ENCODE peak calls at places on chromosomes 16 and 17, in nine cellular contexts. Q is cardiac muscle cell; U is CD4-positive, CD25-positive, alpha-beta regulatory T cell; S is PC-3; L is psoas muscle; H is ovary; T is MM.1S; V is A549; A is transverse colon. K is an unnamed sample. For H3K4me1, the result is how much of the 10 kb centered on the place peaks cover.

GRCh38 chr16:67781548-67781921 is 24.8 kb downstream of the RANBP10 start:
- DNase-seq in T (no peak), U (peak), Q (no peak), A (no peak), L (no peak), S (no peak), H (no peak), V (no peak), K (no peak)

GRCh38 chr16:87721622-87722565 is 43.9 kb downstream of the KLHDC4 start:
- DNase-seq in H (no peak), V (no peak), S (no peak), L (no peak), Q (peak), T (no peak), U (no peak), A (no peak), K (no peak)

GRCh38 chr17:35744830-35745229 is 8.2 kb downstream of the GAS2L2 start:
- DNase-seq in H (no peak), T (no peak), U (no peak), L (no peak), S (no peak), Q (no peak), A (no peak), V (no peak), K (no peak)

GRCh38 chr17:41538565-41538991 is 10.5 kb upstream of the KRT19 start:
- DNase-seq in Q (no peak), U (no peak), H (no peak), L (no peak), T (no peak), V (no peak), A (no peak), S (peak), K (no peak)

GRCh38 chr17:7393613-7394451 is 493 bp downstream of the PLSCR3 start:
- DNase-seq in V (peak), L (no peak), Q (peak), U (peak), T (peak), S (peak), H (no peak), A (peak), K (peak)

GRCh38 chr16:87169509-87169985 is 147.6 kb downstream of the C16orf95 start:
- DNase-seq in T (no peak), V (no peak), U (no peak), S (no peak), H (no peak), A (no peak), Q (no peak), L (no peak), K (no peak)

GRCh38 chr17:67360880-67361279 is 5.5 kb downstream of the PSMD12 start:
- DNase-seq in U (no peak), H (no peak), A (no peak), T (no peak), Q (no peak), V (no peak), L (no peak), S (no peak), K (no peak)

GRCh38 chr17:6346986-6347385 is 87.9 kb downstream of the AIPL1 start:
- DNase-seq in Q (no peak), A (no peak), U (no peak), S (no peak), L (no peak), V (no peak), T (no peak), H (no peak), K (no peak)

GRCh38 chr17:36926701-36927100 is 10.6 kb upstream of the LHX1 start:
- DNase-seq in V (no peak), S (no peak), U (no peak), L (no peak), Q (no peak), T (no peak), A (no peak), H (no peak), K (no peak)

GRCh38 chr17:76554131-76554530 is 14.3 kb downstream of the PRCD start:
- DNase-seq in L (no peak), V (no peak), A (no peak), Q (no peak), T (no peak), S (no peak), U (no peak), H (no peak), K (no peak)

GRCh38 chr17:32757963-32758362 is 119.0 kb downstream of the MYO1D start:
- DNase-seq in L (no peak), U (no peak), T (no peak), Q (no peak), V (no peak), S (no peak), H (no peak), A (no peak), K (no peak)

GRCh38 chr17:47697948-47698711 is 4.2 kb downstream of the TBKBP1 start:
- DNase-seq in H (no peak), Q (no peak), U (no peak), S (no peak), L (no peak), V (no peak), A (no peak), T (no peak), K (no peak)

GRCh38 chr16:27240948-27241531 is 27.5 kb downstream of the NSMCE1 start:
- DNase-seq in U (no peak), H (no peak), A (no peak), L (no peak), S (peak), V (no peak), T (no peak), Q (no peak), K (no peak)

GRCh38 chr17:28953444-28954118 is 2.3 kb upstream of the PHF12 start:
- DNase-seq in U (peak), Q (peak), V (peak), A (peak), L (no peak), S (peak), H (peak), T (peak), K (peak)

GRCh38 chr16:67302076-67302475 is 22.7 kb downstream of the PLEKHG4 start:
- DNase-seq in Q (no peak), A (no peak), T (no peak), S (no peak), U (no peak), V (no peak), L (no peak), H (no peak), K (no peak)

GRCh38 chr17:14873540-14873939 is 391.6 kb downstream of the PMP22 start:
- DNase-seq in S (no peak), Q (no peak), L (no peak), H (no peak), V (no peak), A (no peak), T (no peak), U (no peak), K (no peak)

GRCh38 chr17:41621916-41622315 is 2.5 kb downstream of the KRT17 start:
- DNase-seq in U (no peak), H (no peak), Q (no peak), V (no peak), L (no peak), A (no peak), S (no peak), T (no peak), K (no peak)

GRCh38 chr17:78163881-78164747 is 4.3 kb upstream of the SYNGR2 start:
- DNase-seq in V (no peak), U (no peak), L (no peak), H (no peak), A (peak), T (no peak), Q (no peak), S (no peak), K (no peak)

GRCh38 chr17:69853533-69854262 is 221.3 kb upstream of the KCNJ16 start:
- DNase-seq in Q (no peak), U (no peak), S (no peak), A (no peak), L (no peak), H (no peak), T (no peak), V (no peak), K (no peak)

GRCh38 chr16:5581428-5581827 is 483.8 kb upstream of the EEF2KMT start:
- DNase-seq in Q (no peak), U (no peak), H (no peak), V (no peak), L (no peak), S (no peak), T (no peak), A (no peak), K (no peak)

GRCh38 chr16:5580320-5580719 is 482.7 kb upstream of the EEF2KMT start:
- DNase-seq in H (no peak), V (no peak), L (no peak), A (no peak), Q (no peak), T (no peak), S (no peak), U (no peak), K (no peak)

GRCh38 chr16:5580772-5581171 is 483.2 kb upstream of the EEF2KMT start:
- DNase-seq in Q (no peak), T (no peak), H (no peak), V (no peak), S (no peak), L (no peak), A (no peak), U (no peak), K (no peak)

GRCh38 chr16:5581963-5582362 is 484.4 kb upstream of the EEF2KMT start:
- DNase-seq in H (no peak), L (no peak), V (no peak), S (no peak), A (no peak), Q (no peak), T (no peak), U (no peak), K (no peak)

DNA sequence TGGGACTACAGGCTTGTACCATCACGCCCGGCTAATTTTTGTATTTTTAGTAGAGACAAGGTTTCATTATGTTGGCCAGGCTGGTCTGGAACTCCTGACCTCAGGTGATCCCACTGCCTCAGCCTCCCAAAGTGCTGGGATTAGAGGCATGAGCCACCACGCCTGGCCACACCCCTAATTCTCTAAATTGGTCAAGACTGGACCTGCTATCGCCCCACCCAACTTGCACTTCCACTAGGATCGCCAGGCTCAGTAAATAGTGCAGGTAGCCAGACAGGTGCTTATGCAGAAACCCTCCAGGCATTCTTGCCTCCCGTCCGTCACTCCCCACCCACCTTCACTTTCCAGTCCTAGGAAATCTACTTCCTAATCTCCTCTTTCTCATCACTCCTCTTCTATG is 481.4 kb upstream of the EEF2KMT start:
- DNase-seq in H (no peak), U (no peak), Q (no peak), A (no peak), S (no peak), T (no peak), L (no peak), V (no peak), K (no peak)
- H3K4me1 ChIP-seq in H (under half), U (under half), Q (under half), A (under half), S (under half), T (under half), L (under half), V (under half), K (under half)

DNA sequence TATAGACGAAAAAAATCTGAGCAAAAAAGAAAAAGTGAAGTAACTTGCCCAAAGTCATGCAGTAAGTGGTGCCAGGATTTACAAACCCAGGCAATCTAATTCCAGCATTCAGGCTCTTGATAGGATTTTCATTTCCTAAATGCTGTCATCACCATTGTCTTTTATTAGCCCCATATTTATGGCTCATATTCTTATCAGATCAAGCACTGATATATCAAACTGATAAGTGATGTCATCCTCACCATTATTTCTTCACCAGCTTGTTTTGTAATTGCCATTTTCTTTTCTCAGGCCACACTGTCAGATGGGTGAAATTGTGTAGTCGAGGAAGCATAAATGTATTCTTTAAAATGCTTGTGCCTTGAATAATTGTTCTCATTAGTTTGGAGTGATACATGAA is 1.3 kb downstream of the RAD51C start:
- DNase-seq in T (no peak), H (no peak), A (no peak), V (no peak), L (no peak), Q (no peak), U (no peak), S (no peak), K (no peak)
- H3K4me3 ChIP-seq in T (no peak), H (no peak), A (no peak), V (peak), L (no peak), Q (no peak), U (peak), S (peak), K (no peak)

GRCh38 chr16:70710422-70711210 is 24.8 kb upstream of the MTSS2 start:
- DNase-seq in S (no peak), T (no peak), U (no peak), H (no peak), A (no peak), L (no peak), V (no peak), Q (no peak), K (no peak)

GRCh38 chr16:70712942-70713341 is 27.1 kb upstream of the MTSS2 start:
- DNase-seq in V (no peak), U (no peak), L (no peak), A (no peak), T (no peak), Q (no peak), H (no peak), S (no peak), K (no peak)

GRCh38 chr16:70712359-70712758 is 26.5 kb upstream of the MTSS2 start:
- DNase-seq in V (no peak), L (no peak), T (no peak), S (no peak), U (no peak), H (no peak), A (no peak), Q (no peak), K (no peak)

GRCh38 chr16:70709961-70710360 is 24.1 kb upstream of the MTSS2 start:
- DNase-seq in S (no peak), L (no peak), V (no peak), A (no peak), U (peak), Q (no peak), H (no peak), T (no peak), K (no peak)

GRCh38 chr16:70711211-70711978 is 25.5 kb upstream of the MTSS2 start:
- DNase-seq in Q (peak), U (no peak), L (no peak), A (no peak), S (no peak), V (no peak), T (no peak), H (no peak), K (no peak)
- H3K4me1 ChIP-seq in Q (half or more), U (under half), L (under half), A (under half), S (under half), V (half or more), T (under half), H (under half), K (under half)

DNA sequence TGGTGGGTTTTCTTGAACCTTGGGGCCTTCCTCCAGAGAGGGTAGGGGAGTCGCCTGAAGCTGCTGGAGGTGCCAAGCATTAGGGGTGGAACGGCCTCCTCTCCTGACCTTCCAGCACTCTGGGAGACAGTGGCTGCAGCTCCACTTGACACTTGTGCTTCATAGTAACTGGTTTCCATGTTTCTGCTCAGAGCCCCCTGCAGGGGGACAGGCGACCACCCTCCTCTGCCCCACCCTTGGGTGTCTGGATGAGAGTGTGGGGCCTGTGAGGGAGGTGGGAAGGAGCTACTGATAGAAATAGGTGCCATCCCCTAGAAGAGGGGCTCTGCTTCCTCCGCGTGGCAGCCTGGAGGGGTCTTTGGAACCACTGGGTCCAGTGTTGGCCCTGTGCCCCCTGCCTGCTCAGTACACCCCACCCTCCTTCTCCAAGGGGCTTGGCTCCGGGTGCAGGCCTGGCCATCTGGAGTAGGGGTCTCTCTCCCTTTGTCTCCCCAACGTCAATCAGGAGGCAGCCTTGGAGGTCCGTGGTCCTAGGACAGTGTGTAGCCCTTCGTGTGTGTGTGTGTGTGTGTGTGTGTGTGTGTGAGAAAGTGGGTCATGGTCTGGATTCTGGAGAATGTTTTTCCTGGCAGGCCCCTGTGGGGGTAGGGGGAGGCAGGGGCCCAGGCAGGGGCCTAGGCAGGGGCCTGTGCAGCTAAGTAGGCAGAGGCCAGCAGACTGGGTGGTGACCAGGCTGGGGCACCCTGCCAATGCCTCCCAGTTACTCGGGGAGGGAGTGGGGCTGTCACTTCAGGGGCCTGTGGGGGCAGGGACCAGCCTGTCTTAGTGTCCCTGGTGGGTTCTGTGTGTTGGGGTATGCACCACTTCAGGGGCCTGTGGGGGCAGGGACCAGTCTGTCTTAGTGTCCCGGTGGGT is 4.9 kb downstream of the LASP1 start:
- DNase-seq in A (no peak), V (no peak), Q (no peak), T (no peak), U (no peak), H (no peak), S (no peak), L (no peak), K (no peak)
- H3K4me3 ChIP-seq in A (no peak), V (peak), Q (no peak), T (no peak), U (no peak), H (peak), S (no peak), L (no peak), K (no peak)

GRCh38 chr16:72424776-72425175 is 252.8 kb upstream of the PMFBP1 start:
- DNase-seq in H (no peak), S (no peak), L (no peak), A (no peak), V (no peak), T (no peak), Q (no peak), U (no peak), K (no peak)
- H3K4me1 ChIP-seq in H (under half), S (under half), L (under half), A (under half), V (under half), T (under half), Q (under half), U (under half), K (under half)

GRCh38 chr17:21353326-21354010 is 22.7 kb upstream of the KCNJ12 start:
- DNase-seq in V (no peak), A (no peak), S (no peak), H (no peak), U (no peak), T (no peak), L (peak), Q (no peak), K (no peak)

GRCh38 chr17:21352221-21352980 is 23.8 kb upstream of the KCNJ12 start:
- DNase-seq in Q (no peak), L (peak), V (no peak), H (no peak), S (no peak), T (no peak), U (no peak), A (peak), K (no peak)

GRCh38 chr17:21351366-21352065 is 24.6 kb upstream of the KCNJ12 start:
- DNase-seq in V (no peak), L (peak), T (no peak), A (peak), S (no peak), Q (no peak), H (no peak), U (no peak), K (no peak)

GRCh38 chr17:21354796-21355385 is 21.3 kb upstream of the KCNJ12 start:
- DNase-seq in A (no peak), V (no peak), Q (no peak), L (peak), T (no peak), S (no peak), H (no peak), U (no peak), K (no peak)

GRCh38 chr17:21352981-21353265 is 23.2 kb upstream of the KCNJ12 start:
- DNase-seq in V (no peak), U (no peak), Q (no peak), L (no peak), S (no peak), H (no peak), T (no peak), A (no peak), K (no peak)
- H3K4me3 ChIP-seq in V (no peak), U (no peak), Q (no peak), L (no peak), S (no peak), H (no peak), T (no peak), A (no peak), K (no peak)

DNA sequence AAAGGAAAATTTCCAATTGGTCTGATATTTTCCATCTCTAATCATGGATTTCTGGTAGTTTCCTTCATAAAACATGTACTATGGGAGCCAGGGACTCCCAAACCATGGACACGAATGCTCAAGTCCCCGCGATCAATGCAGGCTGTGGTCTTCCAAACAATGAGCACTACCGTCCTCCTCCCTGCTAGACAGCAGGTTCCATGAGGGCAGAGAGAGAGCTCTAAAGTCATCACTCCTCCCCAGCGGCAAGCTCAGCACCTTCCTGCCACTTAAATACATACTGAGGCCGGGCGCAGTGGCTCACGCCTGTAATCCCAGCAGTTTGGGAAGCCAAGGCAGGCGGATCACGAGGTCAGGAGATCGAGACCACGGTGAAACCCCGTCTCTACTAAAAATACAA is 31.1 kb downstream of the ARHGAP17 start:
- DNase-seq in U (no peak), V (no peak), H (no peak), L (no peak), S (no peak), T (no peak), Q (no peak), A (no peak), K (no peak)
- H3K4me1 ChIP-seq in U (under half), V (under half), H (under half), L (half or more), S (under half), T (under half), Q (under half), A (under half), K (under half)

DNA sequence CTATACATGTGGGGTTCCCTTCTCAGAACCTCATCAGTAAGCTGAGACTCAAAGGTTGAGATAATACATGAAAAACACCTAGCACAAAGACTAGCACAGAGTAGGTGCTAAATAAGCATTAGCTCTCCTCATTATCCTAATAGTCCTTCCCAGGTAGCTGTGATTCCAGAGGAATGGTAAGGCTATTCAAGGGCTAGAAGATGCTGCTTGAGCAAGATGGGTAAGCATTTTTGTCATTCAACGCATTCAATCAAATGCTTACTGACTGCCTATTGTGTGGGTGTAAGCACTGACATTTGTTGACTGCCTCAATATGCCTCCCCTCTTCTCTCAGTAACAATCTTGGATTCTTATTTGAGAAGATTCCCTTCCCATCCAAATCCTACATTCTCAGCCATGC is 4.0 kb downstream of the SUPT4H1 start:
- DNase-seq in T (no peak), H (no peak), A (no peak), U (no peak), S (no peak), Q (no peak), V (no peak), L (no peak), K (no peak)
- H3K4me3 ChIP-seq in T (no peak), H (no peak), A (no peak), U (no peak), S (no peak), Q (no peak), V (no peak), L (no peak), K (no peak)

GRCh38 chr17:59185997-59186396 is 23.8 kb upstream of the SMG8 start:
- DNase-seq in A (no peak), L (no peak), V (no peak), T (no peak), H (no peak), U (no peak), Q (no peak), S (no peak), K (no peak)
- H3K4me1 ChIP-seq in A (under half), L (under half), V (under half), T (under half), H (under half), U (under half), Q (under half), S (under half), K (under half)

K was measured in CD4-positive, alpha-beta memory T cell.